ENCODE peak calls at places on chromosomes 4 and X, in eight cellular contexts. N is breast epithelium, D is lower leg skin, Z is heart left ventricle, O is spleen, G is suprapubic skin, X is A549, S is stomach. R is an unnamed sample.

GRCh38 chrX:136689441-136689840 is 41.5 kb downstream of the CD40LG start:
- DNase-seq in S (no peak), N (no peak), O (no peak), X (no peak), Z (no peak), D (no peak), G (no peak), R (no peak)

GRCh38 chr4:150176559-150176958 is 98.3 kb downstream of the DCLK2 start:
- DNase-seq in G (no peak), X (no peak), N (no peak), O (no peak), Z (no peak), D (no peak), S (no peak), R (no peak)

GRCh38 chr4:338759-339097 is 1.1 kb downstream of the ZNF141 start:
- DNase-seq in O (peak; percentile 78), X (no peak), D (no peak), S (no peak), G (peak; percentile 64), N (no peak), Z (no peak), R (no peak)

GRCh38 chr4:32002037-32002747 is 1282.0 kb downstream of the PCDH7 start:
- DNase-seq in Z (no peak), N (no peak), G (no peak), O (no peak), D (no peak), X (no peak), S (no peak), R (no peak)

GRCh38 chr4:148054275-148054674 is 322.4 kb downstream of the ARHGAP10 start:
- DNase-seq in S (no peak), G (no peak), O (no peak), N (no peak), X (peak; percentile 4), Z (no peak), D (no peak), R (no peak)

GRCh38 chr4:10157478-10158354 is 41.1 kb upstream of the WDR1 start:
- DNase-seq in Z (no peak), N (peak; percentile 57), D (peak; percentile 47), G (no peak), O (no peak), X (peak; percentile 67), S (peak; percentile 62), R (no peak)

GRCh38 chr4:37689353-37689752 is 3.2 kb upstream of the RELL1 start:
- DNase-seq in N (no peak), G (no peak), O (no peak), S (no peak), D (no peak), Z (no peak), X (no peak), R (no peak)

GRCh38 chr4:151455212-151455611 is 46.2 kb downstream of the FHIP1A start:
- DNase-seq in Z (no peak), G (no peak), X (no peak), D (no peak), N (no peak), S (no peak), O (no peak), R (no peak)

GRCh38 chr4:107153228-107153627 is 117.1 kb upstream of the DKK2 start:
- DNase-seq in D (no peak), N (no peak), Z (no peak), X (peak; percentile 5), G (no peak), S (no peak), O (no peak), R (no peak)

GRCh38 chr4:10342866-10343265 is 114.4 kb downstream of the ZNF518B start:
- DNase-seq in G (no peak), S (no peak), Z (no peak), O (no peak), X (no peak), N (no peak), D (no peak), R (no peak)

GRCh38 chrX:148649145-148649645 is 148.8 kb downstream of the AFF2 start:
- DNase-seq in D (no peak), Z (no peak), G (no peak), X (no peak), S (no peak), N (no peak), O (no peak), R (no peak)

DNA sequence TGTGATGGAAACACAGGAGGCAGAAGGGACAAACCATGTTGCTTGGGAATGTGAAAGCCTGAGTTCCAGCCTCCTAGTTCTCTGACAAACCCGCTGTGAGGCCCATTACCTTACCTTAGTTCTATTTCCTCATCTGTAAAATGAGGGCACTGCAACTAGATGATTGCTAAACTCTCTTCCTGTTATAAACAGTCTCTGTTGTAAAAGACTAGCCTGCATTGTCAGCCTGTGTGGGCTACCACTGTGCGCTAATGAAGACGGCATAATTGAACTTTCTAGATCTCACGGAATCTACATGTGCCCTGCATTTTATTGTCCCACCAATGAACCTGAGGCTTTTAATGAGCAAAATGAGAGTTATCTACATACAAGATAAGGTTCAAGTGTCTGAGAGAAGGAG is 147.2 kb downstream of the AFF2 start:
- DNase-seq in G (no peak), S (no peak), O (no peak), Z (no peak), D (no peak), X (no peak), N (no peak), R (no peak)
- TF ChIP-seq POLR2A in G (no peak), S (no peak), O (no peak), Z (no peak), D (no peak), X (no peak), N (no peak), R (no peak)

GRCh38 chr4:53365486-53366300 is at the start of gene SCFD2:
- DNase-seq in O (peak; percentile 97), X (peak; percentile 94), N (peak; percentile 97), S (peak; percentile 98), Z (peak; percentile 96), D (peak; percentile 98), G (peak; percentile 99), R (peak; percentile 89)

GRCh38 chr4:53365121-53365485 is 758 bp downstream of the SCFD2 start:
- DNase-seq in O (no peak), Z (no peak), S (no peak), X (no peak), N (no peak), D (no peak), G (no peak), R (no peak)

GRCh38 chr4:53364624-53365023 is 1.2 kb downstream of the SCFD2 start:
- DNase-seq in O (no peak), G (no peak), X (no peak), N (no peak), D (no peak), S (no peak), Z (no peak), R (no peak)

GRCh38 chr4:53361451-53361850 is 4.4 kb downstream of the SCFD2 start:
- DNase-seq in O (no peak), X (no peak), N (no peak), Z (no peak), D (no peak), G (no peak), S (no peak), R (no peak)

GRCh38 chr4:53362093-53362492 is 3.8 kb downstream of the SCFD2 start:
- DNase-seq in G (no peak), N (no peak), O (no peak), D (no peak), X (no peak), S (no peak), Z (no peak), R (no peak)
- TF ChIP-seq CTCF in G (no peak), N (no peak), O (no peak), D (no peak), X (no peak), S (no peak), Z (no peak), R (no peak)

GRCh38 chr4:186723207-186724047 is at the start of gene FAT1:
- DNase-seq in X (peak; percentile 77), G (peak; percentile 69), N (peak; percentile 39), S (peak; percentile 72), Z (peak; percentile 78), O (no peak), D (peak; percentile 40), R (no peak)
- TF ChIP-seq POLR2A in X (peak; percentile 39), G (peak; percentile 33), N (no peak), S (no peak), Z (no peak), O (no peak), D (no peak), R (peak; percentile 39)

GRCh38 chrX:42519666-42520231 is 258.2 kb downstream of the PPP1R2C start:
- DNase-seq in D (no peak), N (no peak), Z (no peak), O (no peak), S (no peak), G (no peak), X (peak; percentile 1), R (no peak)
- TF ChIP-seq CTCF in D (no peak), N (no peak), Z (no peak), O (no peak), S (no peak), G (no peak), X (no peak), R (no peak)

DNA sequence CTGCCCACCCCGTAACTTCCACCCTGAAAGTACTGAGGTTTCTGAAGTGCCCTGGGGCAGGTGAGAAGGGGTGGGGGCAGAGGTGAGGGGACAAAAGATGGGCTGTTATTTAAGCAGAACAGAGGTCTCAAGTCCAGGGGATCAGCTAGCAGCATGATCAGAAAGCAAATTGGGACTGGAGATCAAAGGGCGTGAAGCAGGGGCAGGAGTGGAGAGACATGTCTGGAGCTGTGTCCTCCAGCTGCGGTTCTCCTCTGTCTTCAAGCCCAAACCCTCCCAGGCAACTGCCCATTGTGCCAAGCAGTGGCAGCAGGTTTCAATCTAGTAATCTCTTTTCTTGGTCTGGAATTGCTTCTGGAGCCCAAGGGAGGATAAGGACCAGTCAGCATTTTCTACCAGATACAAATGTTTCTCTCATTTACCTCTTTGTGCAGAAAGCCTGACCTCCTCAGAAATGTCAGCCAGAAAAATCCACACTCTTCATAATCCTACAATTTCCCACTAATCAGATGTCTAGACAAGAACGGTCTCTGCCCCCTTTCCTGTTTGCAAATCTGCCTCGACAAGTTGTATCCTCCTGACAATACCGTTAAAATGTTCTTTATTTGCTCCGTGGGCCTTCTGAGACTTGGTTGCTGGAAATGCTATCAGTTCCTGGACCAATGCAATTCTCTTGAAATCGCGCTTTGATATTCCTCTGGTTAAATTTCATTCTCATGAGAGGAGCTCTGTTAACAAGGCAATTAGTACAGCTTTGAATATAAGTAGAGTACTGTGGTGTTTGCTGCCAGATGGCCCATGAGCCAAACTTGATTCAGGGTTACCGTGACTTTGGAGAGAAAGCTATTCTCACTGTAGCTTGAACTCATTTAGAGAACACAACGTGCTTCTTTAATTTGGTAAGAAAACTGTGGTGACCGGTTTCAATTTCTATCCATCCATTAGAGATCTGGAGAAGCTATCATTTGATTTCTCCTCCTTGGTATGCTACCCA is 23.1 kb upstream of the RASL11B start:
- DNase-seq in Z (no peak), G (no peak), S (no peak), N (no peak), O (no peak), D (no peak), X (no peak), R (no peak)
- TF ChIP-seq POLR2A in Z (no peak), G (no peak), S (no peak), N (no peak), O (no peak), D (no peak), X (no peak), R (no peak)

GRCh38 chr4:127881565-127881869 is 824 bp downstream of the PLK4 start:
- DNase-seq in X (no peak), S (no peak), Z (no peak), D (no peak), N (no peak), G (no peak), O (no peak), R (no peak)
- TF ChIP-seq CTCF in X (no peak), S (no peak), Z (no peak), D (no peak), N (no peak), G (no peak), O (no peak), R (no peak)

GRCh38 chr4:22921891-22922290 is 229.2 kb downstream of the GBA3 start:
- DNase-seq in D (no peak), O (no peak), X (no peak), Z (no peak), S (no peak), N (no peak), G (no peak), R (no peak)
- TF ChIP-seq POLR2A in D (no peak), O (no peak), X (no peak), Z (no peak), S (no peak), N (no peak), G (no peak), R (no peak)